ENCODE peak calls at places on chromosomes 13 and 19, in nine cellular contexts. V is stimulated activated CD4-positive, alpha-beta T cell treated with anti-CD3 and anti-CD28 coated beads, TNF-alpha, amount 100 ng/mL, for 24 hours; R is substantia nigra; S is progenitor cell of endocrine pancreas; E is activated T-helper 1 cell treated with anti-CD3 and anti-CD28 coated beads, Interleukin-12 subunit alpha, Interleukin-12 subunit beta, Interleukin-2, Interleukin-4 antibody, amounts not matched to agents 30 ng/mL and 10 ng/mL and 1 ng/mL, durations not matched to agents 14 hours and 24 hours and 36 hours; C is T-cell; M is stimulated activated naive B cell treated with anti-CD40 and anti-IgM and Interleukin-4, amounts not matched to agents 10 μg/mL and 1 μg/mL and 100 μg/mL, for 72 hours; I is T-helper 17 cell; G is PC-3. L is an unnamed sample.
A peak's percentile ranks its signal among the peaks of the same experiment; 100 is the strongest.

GRCh38 chr19:42088471-42089190 is 12.7 kb downstream of the ZNF574 start:
- DNase-seq in V (no peak), R (no peak), S (no peak), E (no peak), C (no peak), M (no peak), I (no peak), G (no peak), L (no peak)

GRCh38 chr19:34996978-34997640 is 3.0 kb upstream of the GRAMD1A start:
- DNase-seq in V (no peak), R (no peak), S (no peak), E (no peak), C (no peak), M (no peak), I (no peak), G (no peak), L (no peak)

GRCh38 chr19:50557009-50557613 is 11.1 kb downstream of the LRRC4B start:
- DNase-seq in V (no peak), R (no peak), S (no peak), E (no peak), C (no peak), M (no peak), I (no peak), G (no peak), L (no peak)

GRCh38 chr19:40217027-40217810 is 965 bp downstream of the TTC9B start:
- DNase-seq in V (no peak), R (no peak), S (peak; percentile 48), E (no peak), C (no peak), M (no peak), I (no peak), G (peak; percentile 68), L (no peak)

GRCh38 chr19:15780595-15781418 is 6.7 kb upstream of the OR10H5 start:
- DNase-seq in V (no peak), R (no peak), S (no peak), E (no peak), C (no peak), M (no peak), I (no peak), G (peak; percentile 42), L (no peak)

GRCh38 chr13:66446413-66446812 is 783.7 kb downstream of the PCDH9 start:
- DNase-seq in V (no peak), R (no peak), S (no peak), E (no peak), C (no peak), M (no peak), I (no peak), G (peak; percentile 12), L (no peak)

GRCh38 chr19:54638683-54639082 is 8.4 kb downstream of the LILRB1 start:
- DNase-seq in V (no peak), R (no peak), S (no peak), E (no peak), C (no peak), M (no peak), I (no peak), G (no peak), L (no peak)

GRCh38 chr19:661427-662196 is 1.4 kb downstream of the RNF126 start:
- DNase-seq in V (peak; percentile 48), R (no peak), S (no peak), E (peak; percentile 71), C (peak; percentile 62), M (peak; percentile 49), I (peak; percentile 44), G (no peak), L (peak; percentile 44)

GRCh38 chr19:47853003-47853402 is 6.0 kb upstream of the TPRX2 start:
- DNase-seq in V (no peak), R (no peak), S (no peak), E (no peak), C (no peak), M (no peak), I (no peak), G (no peak), L (no peak)

GRCh38 chr19:19540707-19541515 is 2.8 kb downstream of the CILP2 start:
- DNase-seq in V (peak; percentile 55), R (no peak), S (peak; percentile 33), E (peak; percentile 67), C (peak; percentile 72), M (peak; percentile 58), I (peak; percentile 71), G (peak; percentile 93), L (no peak)

GRCh38 chr19:42175335-42175734 is 42.1 kb downstream of the DEDD2 start:
- DNase-seq in V (no peak), R (no peak), S (no peak), E (no peak), C (no peak), M (no peak), I (no peak), G (no peak), L (no peak)

GRCh38 chr13:27007166-27007565 is 164.4 kb downstream of the USP12 start:
- DNase-seq in V (no peak), R (no peak), S (no peak), E (no peak), C (no peak), M (no peak), I (no peak), G (no peak), L (no peak)

GRCh38 chr19:35462476-35462953 is 14.5 kb downstream of the FFAR2 start:
- DNase-seq in V (no peak), R (no peak), S (no peak), E (peak; percentile 46), C (peak; percentile 50), M (peak; percentile 66), I (no peak), G (no peak), L (peak; percentile 60)

GRCh38 chr13:111152836-111153235 is 37.7 kb downstream of the ARHGEF7 start:
- DNase-seq in V (no peak), R (no peak), S (no peak), E (no peak), C (no peak), M (no peak), I (no peak), G (no peak), L (no peak)

GRCh38 chr13:74465279-74465678 is 331.1 kb upstream of the KLF12 start:
- DNase-seq in V (no peak), R (no peak), S (no peak), E (no peak), C (no peak), M (no peak), I (no peak), G (no peak), L (no peak)

GRCh38 chr19:805600-806550 is 8.6 kb downstream of the PTBP1 start:
- DNase-seq in V (no peak), R (no peak), S (no peak), E (no peak), C (no peak), M (no peak), I (no peak), G (no peak), L (no peak)

GRCh38 chr13:94800423-94800822 is 88.1 kb upstream of the SOX21 start:
- DNase-seq in V (no peak), R (no peak), S (no peak), E (no peak), C (no peak), M (no peak), I (no peak), G (no peak), L (no peak)

GRCh38 chr19:54325194-54325621 is 12.2 kb upstream of the LILRA5 start:
- DNase-seq in V (no peak), R (peak; percentile 3), S (no peak), E (peak; percentile 27), C (peak; percentile 45), M (no peak), I (no peak), G (peak; percentile 71), L (peak; percentile 74)

GRCh38 chr13:99496322-99497142 is 4.7 kb upstream of the TM9SF2 start:
- DNase-seq in V (peak; percentile 38), R (no peak), S (no peak), E (peak; percentile 74), C (peak; percentile 70), M (peak; percentile 64), I (peak; percentile 37), G (no peak), L (peak; percentile 72)

GRCh38 chr13:110156186-110157065 is 150.5 kb downstream of the COL4A1 start:
- DNase-seq in V (no peak), R (no peak), S (no peak), E (no peak), C (no peak), M (no peak), I (no peak), G (no peak), L (no peak)

GRCh38 chr19:18414504-18415176 is 4.6 kb upstream of the SSBP4 start:
- DNase-seq in V (no peak), R (no peak), S (no peak), E (no peak), C (no peak), M (no peak), I (no peak), G (no peak), L (peak; percentile 63)

GRCh38 chr19:10510301-10510802 is 6.9 kb downstream of the S1PR5 start:
- DNase-seq in V (peak; percentile 23), R (no peak), S (peak; percentile 58), E (peak; percentile 55), C (peak; percentile 57), M (peak; percentile 36), I (peak; percentile 41), G (peak; percentile 50), L (no peak)

GRCh38 chr19:36031308-36031707 is 1.4 kb downstream of the CLIP3 start:
- DNase-seq in V (no peak), R (no peak), S (no peak), E (no peak), C (no peak), M (no peak), I (no peak), G (no peak), L (no peak)

GRCh38 chr19:48618278-48618915 is 581 bp downstream of the RPL18 start:
- DNase-seq in V (no peak), R (no peak), S (no peak), E (no peak), C (no peak), M (no peak), I (no peak), G (no peak), L (no peak)

GRCh38 chr19:58380037-58380735 is 644 bp downstream of the ZNF837 start:
- DNase-seq in V (no peak), R (no peak), S (no peak), E (no peak), C (no peak), M (no peak), I (no peak), G (no peak), L (no peak)

GRCh38 chr19:45340232-45340898 is at the start of gene KLC3:
- DNase-seq in V (no peak), R (no peak), S (peak; percentile 57), E (peak; percentile 35), C (no peak), M (no peak), I (peak; percentile 45), G (peak; percentile 70), L (no peak)

GRCh38 chr13:25494708-25495411 is 123.1 kb downstream of the ATP8A2 start:
- DNase-seq in V (no peak), R (no peak), S (no peak), E (no peak), C (no peak), M (no peak), I (no peak), G (no peak), L (no peak)

GRCh38 chr13:93857126-93857525 is 622.4 kb downstream of the DCT start:
- DNase-seq in V (no peak), R (no peak), S (no peak), E (no peak), C (no peak), M (no peak), I (no peak), G (no peak), L (no peak)

GRCh38 chr19:13127051-13127450 is 9.0 kb downstream of the NACC1 start:
- DNase-seq in V (no peak), R (no peak), S (no peak), E (no peak), C (no peak), M (no peak), I (no peak), G (no peak), L (no peak)

L was measured in KG1.